ENCODE peak calls at places on chromosomes 2 and 18, in eight cellular contexts. U, I, J, H, B, Y, W and D are unnamed samples.

GRCh38 chr2:152730591-152731333 is 12.3 kb downstream of the ARL6IP6 start:
- DNase-seq in U (peak), I (no peak), J (no peak), H (peak), B (peak), Y (no peak), W (no peak), D (no peak)

GRCh38 chr2:240519396-240520142 is 38.2 kb downstream of the ANKMY1 start:
- DNase-seq in U (peak), I (no peak), J (no peak), H (no peak), B (peak), Y (no peak), W (peak), D (no peak)

GRCh38 chr2:84486436-84487115 is 27.5 kb upstream of the SUCLG1 start:
- DNase-seq in U (no peak), I (no peak), J (peak), H (no peak), B (peak), Y (peak), W (no peak), D (peak)

GRCh38 chr2:178700922-178701342 is 106.3 kb downstream of the TTN start:
- DNase-seq in U (peak), I (no peak), J (no peak), H (no peak), B (peak), Y (peak), W (no peak), D (no peak)

GRCh38 chr2:68946117-68946516 is 6.6 kb downstream of the GKN2 start:
- DNase-seq in U (no peak), I (no peak), J (peak), H (no peak), B (no peak), Y (no peak), W (no peak), D (no peak)

GRCh38 chr2:63425079-63425416 is 163.2 kb downstream of the WDPCP start:
- DNase-seq in U (no peak), I (no peak), J (no peak), H (no peak), B (no peak), Y (no peak), W (no peak), D (no peak)

GRCh38 chr18:77271720-77272481 is 22.3 kb downstream of the GALR1 start:
- DNase-seq in U (peak), I (no peak), J (no peak), H (no peak), B (peak), Y (no peak), W (no peak), D (no peak)

GRCh38 chr18:80147037-80147417 is 38.0 kb downstream of the ADNP2 start:
- DNase-seq in U (no peak), I (no peak), J (no peak), H (no peak), B (no peak), Y (no peak), W (no peak), D (no peak)

GRCh38 chr2:72539145-72539552 is 286.7 kb downstream of the EXOC6B start:
- DNase-seq in U (peak), I (no peak), J (no peak), H (no peak), B (peak), Y (no peak), W (no peak), D (no peak)

GRCh38 chr2:30871980-30872789 is 64.9 kb upstream of the CAPN13 start:
- DNase-seq in U (no peak), I (no peak), J (peak), H (no peak), B (no peak), Y (peak), W (no peak), D (no peak)